ENCODE peak calls at places on chromosomes 5 and 9, in eight cellular contexts. One of them, this sample, is unnamed.
A peak's percentile ranks its signal among the peaks of the same experiment; 100 is the strongest.

GRCh38 chr9:16026886-16027285 is 474.0 kb downstream of the CCDC171 start:
- DNase-seq in fibroblast of the aortic adventitia: no peak
- DNase-seq in fibroblast of mammary gland: no peak
- DNase-seq in lung: no peak
- DNase-seq in mammary epithelial cell: no peak
- DNase-seq in cardiac muscle cell: no peak
- DNase-seq in BJ: no peak
- DNase-seq in CD8-positive, alpha-beta T cell: no peak
- DNase-seq in this sample: no peak

GRCh38 chr9:99071313-99072039 is 33.4 kb upstream of the TGFBR1 start:
- DNase-seq in fibroblast of the aortic adventitia: peak; percentile 16
- DNase-seq in fibroblast of mammary gland: no peak
- DNase-seq in lung: no peak
- DNase-seq in mammary epithelial cell: no peak
- DNase-seq in cardiac muscle cell: no peak
- DNase-seq in BJ: no peak
- DNase-seq in CD8-positive, alpha-beta T cell: no peak
- DNase-seq in this sample: no peak

GRCh38 chr9:79432485-79432884 is 139.3 kb upstream of the TLE4 start:
- DNase-seq in fibroblast of the aortic adventitia: no peak
- DNase-seq in fibroblast of mammary gland: no peak
- DNase-seq in lung: no peak
- DNase-seq in mammary epithelial cell: no peak
- DNase-seq in cardiac muscle cell: no peak
- DNase-seq in BJ: no peak
- DNase-seq in CD8-positive, alpha-beta T cell: no peak
- DNase-seq in this sample: no peak

GRCh38 chr9:77131411-77131810 is 45.9 kb upstream of the VPS13A start:
- DNase-seq in fibroblast of the aortic adventitia: no peak
- DNase-seq in fibroblast of mammary gland: no peak
- DNase-seq in lung: no peak
- DNase-seq in mammary epithelial cell: no peak
- DNase-seq in cardiac muscle cell: no peak
- DNase-seq in BJ: no peak
- DNase-seq in CD8-positive, alpha-beta T cell: no peak
- DNase-seq in this sample: no peak

GRCh38 chr9:18067553-18068120 is 406.3 kb upstream of the ADAMTSL1 start:
- DNase-seq in fibroblast of the aortic adventitia: no peak
- DNase-seq in fibroblast of mammary gland: no peak
- DNase-seq in lung: no peak
- DNase-seq in mammary epithelial cell: no peak
- DNase-seq in cardiac muscle cell: no peak
- DNase-seq in BJ: no peak
- DNase-seq in CD8-positive, alpha-beta T cell: no peak
- DNase-seq in this sample: no peak

GRCh38 chr5:82351754-82352145 is 73.6 kb upstream of the RPS23 start:
- DNase-seq in fibroblast of the aortic adventitia: peak; percentile 94
- DNase-seq in fibroblast of mammary gland: peak; percentile 85
- DNase-seq in lung: no peak
- DNase-seq in mammary epithelial cell: peak; percentile 69
- DNase-seq in cardiac muscle cell: peak; percentile 87
- DNase-seq in BJ: no peak
- DNase-seq in CD8-positive, alpha-beta T cell: no peak
- DNase-seq in this sample: peak; percentile 94

GRCh38 chr5:32707394-32707997 is 3.6 kb upstream of the NPR3 start:
- DNase-seq in fibroblast of the aortic adventitia: peak; percentile 71
- DNase-seq in fibroblast of mammary gland: peak; percentile 52
- DNase-seq in lung: no peak
- DNase-seq in mammary epithelial cell: no peak
- DNase-seq in cardiac muscle cell: peak; percentile 61
- DNase-seq in BJ: no peak
- DNase-seq in CD8-positive, alpha-beta T cell: no peak
- DNase-seq in this sample: peak; percentile 63

GRCh38 chr9:99385814-99386279 is 163.8 kb downstream of the SEC61B start:
- DNase-seq in fibroblast of the aortic adventitia: peak; percentile 42
- DNase-seq in fibroblast of mammary gland: peak; percentile 65
- DNase-seq in lung: no peak
- DNase-seq in mammary epithelial cell: no peak
- DNase-seq in cardiac muscle cell: peak; percentile 23
- DNase-seq in BJ: peak; percentile 57
- DNase-seq in CD8-positive, alpha-beta T cell: no peak
- DNase-seq in this sample: no peak

GRCh38 chr5:131377785-131378325 is 114.0 kb downstream of the CDC42SE2 start:
- DNase-seq in fibroblast of the aortic adventitia: no peak
- DNase-seq in fibroblast of mammary gland: no peak
- DNase-seq in lung: no peak
- DNase-seq in mammary epithelial cell: no peak
- DNase-seq in cardiac muscle cell: peak; percentile 38
- DNase-seq in BJ: no peak
- DNase-seq in CD8-positive, alpha-beta T cell: no peak
- DNase-seq in this sample: peak; percentile 69

GRCh38 chr5:122180146-122180712 is 50.9 kb downstream of the ZNF474 start:
- DNase-seq in fibroblast of the aortic adventitia: no peak
- DNase-seq in fibroblast of mammary gland: no peak
- DNase-seq in lung: no peak
- DNase-seq in mammary epithelial cell: peak; percentile 57
- DNase-seq in cardiac muscle cell: no peak
- DNase-seq in BJ: no peak
- DNase-seq in CD8-positive, alpha-beta T cell: no peak
- DNase-seq in this sample: no peak

GRCh38 chr5:422323-423232 is 20.4 kb upstream of the EXOC3 start:
- DNase-seq in fibroblast of the aortic adventitia: no peak
- DNase-seq in fibroblast of mammary gland: no peak
- DNase-seq in lung: no peak
- DNase-seq in mammary epithelial cell: no peak
- DNase-seq in cardiac muscle cell: no peak
- DNase-seq in BJ: no peak
- DNase-seq in CD8-positive, alpha-beta T cell: no peak
- DNase-seq in this sample: no peak

GRCh38 chr5:29811914-29812679 is 1381.4 kb upstream of the CDH6 start:
- DNase-seq in fibroblast of the aortic adventitia: no peak
- DNase-seq in fibroblast of mammary gland: no peak
- DNase-seq in lung: no peak
- DNase-seq in mammary epithelial cell: no peak
- DNase-seq in cardiac muscle cell: no peak
- DNase-seq in BJ: no peak
- DNase-seq in CD8-positive, alpha-beta T cell: no peak
- DNase-seq in this sample: no peak

GRCh38 chr5:81631124-81631523 is 119.8 kb downstream of the SSBP2 start:
- DNase-seq in fibroblast of the aortic adventitia: no peak
- DNase-seq in fibroblast of mammary gland: no peak
- DNase-seq in lung: no peak
- DNase-seq in mammary epithelial cell: peak; percentile 11
- DNase-seq in cardiac muscle cell: no peak
- DNase-seq in BJ: no peak
- DNase-seq in CD8-positive, alpha-beta T cell: peak; percentile 12
- DNase-seq in this sample: no peak

GRCh38 chr9:127942152-127943010 is 4.7 kb upstream of the DPM2 start:
- DNase-seq in fibroblast of the aortic adventitia: peak; percentile 71
- DNase-seq in fibroblast of mammary gland: peak; percentile 70
- DNase-seq in lung: peak; percentile 67
- DNase-seq in mammary epithelial cell: peak; percentile 30
- DNase-seq in cardiac muscle cell: peak; percentile 81
- DNase-seq in BJ: no peak
- DNase-seq in CD8-positive, alpha-beta T cell: peak; percentile 60
- DNase-seq in this sample: peak; percentile 84

GRCh38 chr9:125759812-125760134 is 12.6 kb downstream of the PBX3 start:
- DNase-seq in fibroblast of the aortic adventitia: peak; percentile 38
- DNase-seq in fibroblast of mammary gland: no peak
- DNase-seq in lung: no peak
- DNase-seq in mammary epithelial cell: no peak
- DNase-seq in cardiac muscle cell: peak; percentile 44
- DNase-seq in BJ: no peak
- DNase-seq in CD8-positive, alpha-beta T cell: no peak
- DNase-seq in this sample: peak; percentile 39
- H3K4me3 ChIP-seq in fibroblast of the aortic adventitia: peak overlapping the region; percentile 49
- H3K4me3 ChIP-seq in fibroblast of mammary gland: no peak overlapping the region
- H3K4me3 ChIP-seq in lung: no peak overlapping the region
- H3K4me3 ChIP-seq in mammary epithelial cell: no peak overlapping the region
- H3K4me3 ChIP-seq in cardiac muscle cell: peak overlapping the region; percentile 4
- H3K4me3 ChIP-seq in BJ: peak overlapping the region; percentile 24
- H3K4me3 ChIP-seq in CD8-positive, alpha-beta T cell: peak overlapping the region; percentile 28
- H3K4me3 ChIP-seq in this sample: no peak overlapping the region

GRCh38 chr9:22100626-22101025 is 91.5 kb upstream of the CDKN2B start:
- DNase-seq in fibroblast of the aortic adventitia: no peak
- DNase-seq in fibroblast of mammary gland: no peak
- DNase-seq in lung: no peak
- DNase-seq in mammary epithelial cell: no peak
- DNase-seq in cardiac muscle cell: no peak
- DNase-seq in BJ: no peak
- DNase-seq in CD8-positive, alpha-beta T cell: no peak
- DNase-seq in this sample: no peak

GRCh38 chr9:22102347-22103053 is 93.4 kb upstream of the CDKN2B start:
- DNase-seq in fibroblast of the aortic adventitia: no peak
- DNase-seq in fibroblast of mammary gland: no peak
- DNase-seq in lung: no peak
- DNase-seq in mammary epithelial cell: no peak
- DNase-seq in cardiac muscle cell: no peak
- DNase-seq in BJ: no peak
- DNase-seq in CD8-positive, alpha-beta T cell: no peak
- DNase-seq in this sample: no peak

GRCh38 chr9:22105005-22105722 is 96.1 kb upstream of the CDKN2B start:
- DNase-seq in fibroblast of the aortic adventitia: no peak
- DNase-seq in fibroblast of mammary gland: no peak
- DNase-seq in lung: no peak
- DNase-seq in mammary epithelial cell: no peak
- DNase-seq in cardiac muscle cell: no peak
- DNase-seq in BJ: no peak
- DNase-seq in CD8-positive, alpha-beta T cell: no peak
- DNase-seq in this sample: no peak

GRCh38 chr9:22107202-22107601 is 98.1 kb upstream of the CDKN2B start:
- DNase-seq in fibroblast of the aortic adventitia: no peak
- DNase-seq in fibroblast of mammary gland: no peak
- DNase-seq in lung: no peak
- DNase-seq in mammary epithelial cell: peak; percentile 92
- DNase-seq in cardiac muscle cell: no peak
- DNase-seq in BJ: no peak
- DNase-seq in CD8-positive, alpha-beta T cell: no peak
- DNase-seq in this sample: no peak

GRCh38 chr9:22103650-22104575 is 94.8 kb upstream of the CDKN2B start:
- DNase-seq in fibroblast of the aortic adventitia: peak; percentile 93
- DNase-seq in fibroblast of mammary gland: peak; percentile 71
- DNase-seq in lung: no peak
- DNase-seq in mammary epithelial cell: peak; percentile 26
- DNase-seq in cardiac muscle cell: peak; percentile 77
- DNase-seq in BJ: no peak
- DNase-seq in CD8-positive, alpha-beta T cell: no peak
- DNase-seq in this sample: peak; percentile 83
- H3K4me3 ChIP-seq in fibroblast of the aortic adventitia: no peak overlapping the region
- H3K4me3 ChIP-seq in fibroblast of mammary gland: no peak overlapping the region
- H3K4me3 ChIP-seq in lung: no peak overlapping the region
- H3K4me3 ChIP-seq in mammary epithelial cell: peak overlapping the region; percentile 14
- H3K4me3 ChIP-seq in cardiac muscle cell: no peak overlapping the region
- H3K4me3 ChIP-seq in BJ: no peak overlapping the region
- H3K4me3 ChIP-seq in CD8-positive, alpha-beta T cell: no peak overlapping the region
- H3K4me3 ChIP-seq in this sample: no peak overlapping the region

GRCh38 chr5:138466058-138466899 is 1.0 kb downstream of the EGR1 start:
- DNase-seq in fibroblast of the aortic adventitia: peak; percentile 55
- DNase-seq in fibroblast of mammary gland: no peak
- DNase-seq in lung: peak; percentile 40
- DNase-seq in mammary epithelial cell: no peak
- DNase-seq in cardiac muscle cell: no peak
- DNase-seq in BJ: no peak
- DNase-seq in CD8-positive, alpha-beta T cell: no peak
- DNase-seq in this sample: peak; percentile 38
- H3K4me3 ChIP-seq in fibroblast of the aortic adventitia: peak overlapping the region; percentile 84
- H3K4me3 ChIP-seq in fibroblast of mammary gland: peak overlapping the region; percentile 74
- H3K4me3 ChIP-seq in lung: peak overlapping the region; percentile 66
- H3K4me3 ChIP-seq in mammary epithelial cell: peak overlapping the region; percentile 77
- H3K4me3 ChIP-seq in cardiac muscle cell: peak overlapping the region; percentile 87
- H3K4me3 ChIP-seq in BJ: peak overlapping the region; percentile 84
- H3K4me3 ChIP-seq in CD8-positive, alpha-beta T cell: peak overlapping the region; percentile 91
- H3K4me3 ChIP-seq in this sample: peak overlapping the region; percentile 76

GRCh38 chr9:89177021-89177400 is 1.6 kb downstream of the SHC3 start:
- DNase-seq in fibroblast of the aortic adventitia: peak; percentile 78
- DNase-seq in fibroblast of mammary gland: peak; percentile 47
- DNase-seq in lung: no peak
- DNase-seq in mammary epithelial cell: no peak
- DNase-seq in cardiac muscle cell: peak; percentile 70
- DNase-seq in BJ: no peak
- DNase-seq in CD8-positive, alpha-beta T cell: no peak
- DNase-seq in this sample: peak; percentile 66
- H3K4me3 ChIP-seq in fibroblast of the aortic adventitia: peak overlapping the region; percentile 80
- H3K4me3 ChIP-seq in fibroblast of mammary gland: peak overlapping the region; percentile 59
- H3K4me3 ChIP-seq in lung: peak overlapping the region; percentile 17
- H3K4me3 ChIP-seq in mammary epithelial cell: no peak overlapping the region
- H3K4me3 ChIP-seq in cardiac muscle cell: no peak overlapping the region
- H3K4me3 ChIP-seq in BJ: peak overlapping the region; percentile 49
- H3K4me3 ChIP-seq in CD8-positive, alpha-beta T cell: no peak overlapping the region
- H3K4me3 ChIP-seq in this sample: peak overlapping the region; percentile 67

GRCh38 chr9:137054932-137055384 is 1.1 kb upstream of the ENTPD2 start:
- DNase-seq in fibroblast of the aortic adventitia: no peak
- DNase-seq in fibroblast of mammary gland: no peak
- DNase-seq in lung: no peak
- DNase-seq in mammary epithelial cell: no peak
- DNase-seq in cardiac muscle cell: no peak
- DNase-seq in BJ: no peak
- DNase-seq in CD8-positive, alpha-beta T cell: no peak
- DNase-seq in this sample: no peak
- H3K4me3 ChIP-seq in fibroblast of the aortic adventitia: no peak overlapping the region
- H3K4me3 ChIP-seq in fibroblast of mammary gland: no peak overlapping the region
- H3K4me3 ChIP-seq in lung: no peak overlapping the region
- H3K4me3 ChIP-seq in mammary epithelial cell: no peak overlapping the region
- H3K4me3 ChIP-seq in cardiac muscle cell: no peak overlapping the region
- H3K4me3 ChIP-seq in BJ: no peak overlapping the region
- H3K4me3 ChIP-seq in CD8-positive, alpha-beta T cell: no peak overlapping the region
- H3K4me3 ChIP-seq in this sample: no peak overlapping the region